ENCODE peak calls at places on chromosome 19, in seven cellular contexts. One of them, this sample, is unnamed.

GRCh38 chr19:55683449-55684261 is 8.6 kb downstream of the EPN1 start:
- DNase-seq in K562: no peak
- DNase-seq in thyroid gland: no peak
- DNase-seq in foreskin fibroblast: no peak
- DNase-seq in hepatocyte: peak
- DNase-seq in CD4-positive, alpha-beta memory T cell: no peak
- DNase-seq in mammary epithelial cell: no peak
- DNase-seq in this sample: peak

GRCh38 chr19:33130433-33130832 is 1.5 kb upstream of the WDR88 start:
- DNase-seq in foreskin fibroblast: no peak
- DNase-seq in K562: no peak
- DNase-seq in mammary epithelial cell: no peak
- DNase-seq in thyroid gland: no peak
- DNase-seq in hepatocyte: no peak
- DNase-seq in CD4-positive, alpha-beta memory T cell: no peak
- DNase-seq in this sample: no peak

GRCh38 chr19:2497186-2497585 is 21.3 kb downstream of the GADD45B start:
- DNase-seq in mammary epithelial cell: no peak
- DNase-seq in K562: no peak
- DNase-seq in thyroid gland: no peak
- DNase-seq in hepatocyte: no peak
- DNase-seq in CD4-positive, alpha-beta memory T cell: no peak
- DNase-seq in foreskin fibroblast: peak
- DNase-seq in this sample: no peak

GRCh38 chr19:43727593-43727853 is 11.6 kb downstream of the IRGC start:
- DNase-seq in CD4-positive, alpha-beta memory T cell: no peak
- DNase-seq in foreskin fibroblast: no peak
- DNase-seq in hepatocyte: no peak
- DNase-seq in mammary epithelial cell: no peak
- DNase-seq in K562: no peak
- DNase-seq in thyroid gland: no peak
- DNase-seq in this sample: no peak

GRCh38 chr19:2743099-2743498 is 3.3 kb upstream of the SLC39A3 start:
- DNase-seq in K562: no peak
- DNase-seq in mammary epithelial cell: no peak
- DNase-seq in hepatocyte: no peak
- DNase-seq in CD4-positive, alpha-beta memory T cell: no peak
- DNase-seq in foreskin fibroblast: no peak
- DNase-seq in thyroid gland: no peak
- DNase-seq in this sample: no peak

GRCh38 chr19:44512326-44513298 is 12.3 kb upstream of the ZNF180 start:
- DNase-seq in CD4-positive, alpha-beta memory T cell: no peak
- DNase-seq in K562: peak
- DNase-seq in hepatocyte: peak
- DNase-seq in mammary epithelial cell: peak
- DNase-seq in foreskin fibroblast: peak
- DNase-seq in thyroid gland: no peak
- DNase-seq in this sample: no peak

GRCh38 chr19:835201-835810 is 5.5 kb upstream of the PRTN3 start:
- DNase-seq in mammary epithelial cell: no peak
- DNase-seq in hepatocyte: peak
- DNase-seq in K562: no peak
- DNase-seq in thyroid gland: no peak
- DNase-seq in foreskin fibroblast: no peak
- DNase-seq in CD4-positive, alpha-beta memory T cell: no peak
- DNase-seq in this sample: no peak

GRCh38 chr19:3443840-3444694 is 36.3 kb downstream of the SMIM24 start:
- DNase-seq in hepatocyte: peak
- DNase-seq in foreskin fibroblast: peak
- DNase-seq in CD4-positive, alpha-beta memory T cell: no peak
- DNase-seq in K562: no peak
- DNase-seq in thyroid gland: no peak
- DNase-seq in mammary epithelial cell: no peak
- DNase-seq in this sample: no peak

GRCh38 chr19:1826557-1827521 is 14.8 kb upstream of the ATP8B3 start:
- DNase-seq in K562: peak
- DNase-seq in foreskin fibroblast: no peak
- DNase-seq in hepatocyte: peak
- DNase-seq in thyroid gland: no peak
- DNase-seq in CD4-positive, alpha-beta memory T cell: no peak
- DNase-seq in mammary epithelial cell: no peak
- DNase-seq in this sample: no peak

GRCh38 chr19:38183227-38183914 is 40.7 kb downstream of the DPF1 start:
- DNase-seq in thyroid gland: no peak
- DNase-seq in hepatocyte: no peak
- DNase-seq in mammary epithelial cell: no peak
- DNase-seq in K562: peak
- DNase-seq in CD4-positive, alpha-beta memory T cell: no peak
- DNase-seq in foreskin fibroblast: peak
- DNase-seq in this sample: no peak

GRCh38 chr19:28244966-28245365 is 968.0 kb downstream of the UQCRFS1 start:
- DNase-seq in foreskin fibroblast: no peak
- DNase-seq in mammary epithelial cell: no peak
- DNase-seq in thyroid gland: no peak
- DNase-seq in K562: no peak
- DNase-seq in hepatocyte: no peak
- DNase-seq in CD4-positive, alpha-beta memory T cell: no peak
- DNase-seq in this sample: no peak

GRCh38 chr19:10316229-10317044 is 622 bp upstream of the FDX2 start:
- DNase-seq in thyroid gland: peak
- DNase-seq in CD4-positive, alpha-beta memory T cell: no peak
- DNase-seq in mammary epithelial cell: no peak
- DNase-seq in hepatocyte: no peak
- DNase-seq in K562: no peak
- DNase-seq in foreskin fibroblast: no peak
- DNase-seq in this sample: no peak

GRCh38 chr19:27822336-27822735 is 1390.6 kb downstream of the UQCRFS1 start:
- DNase-seq in foreskin fibroblast: no peak
- DNase-seq in hepatocyte: no peak
- DNase-seq in CD4-positive, alpha-beta memory T cell: no peak
- DNase-seq in thyroid gland: no peak
- DNase-seq in mammary epithelial cell: no peak
- DNase-seq in K562: no peak
- DNase-seq in this sample: no peak

GRCh38 chr19:54612428-54612827 is 17.9 kb upstream of the LILRB1 start:
- DNase-seq in CD4-positive, alpha-beta memory T cell: no peak
- DNase-seq in thyroid gland: no peak
- DNase-seq in hepatocyte: no peak
- DNase-seq in mammary epithelial cell: no peak
- DNase-seq in K562: no peak
- DNase-seq in foreskin fibroblast: no peak
- DNase-seq in this sample: no peak

DNA sequence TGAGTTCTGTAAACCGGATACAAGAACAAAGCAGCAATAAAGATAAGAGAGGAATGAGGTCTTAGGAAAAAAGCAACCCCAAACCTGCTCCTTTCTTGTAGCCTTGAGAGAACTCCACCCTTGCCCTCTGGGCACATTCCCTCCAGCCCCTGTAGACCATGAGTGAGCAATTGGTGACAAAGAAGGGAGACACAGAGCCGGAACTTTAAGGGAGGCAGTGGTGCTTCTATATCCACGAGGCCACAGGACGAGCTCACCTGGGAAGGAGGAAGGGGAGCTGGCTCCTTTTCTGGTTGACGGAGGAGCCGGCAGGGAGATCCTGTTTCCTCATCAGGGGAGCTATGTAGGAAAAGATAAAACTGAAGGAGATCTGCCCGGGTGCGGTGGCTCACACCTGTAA is 13.0 kb downstream of the BRME1 start:
- DNase-seq in mammary epithelial cell: no peak
- DNase-seq in K562: no peak
- DNase-seq in hepatocyte: no peak
- DNase-seq in foreskin fibroblast: no peak
- DNase-seq in CD4-positive, alpha-beta memory T cell: no peak
- DNase-seq in thyroid gland: no peak
- DNase-seq in this sample: no peak
- H3K4me3 ChIP-seq in mammary epithelial cell: no peak
- H3K4me3 ChIP-seq in K562: no peak
- H3K4me3 ChIP-seq in hepatocyte: no peak
- H3K4me3 ChIP-seq in foreskin fibroblast: no peak
- H3K4me3 ChIP-seq in CD4-positive, alpha-beta memory T cell: no peak
- H3K4me3 ChIP-seq in thyroid gland: no peak
- H3K4me3 ChIP-seq in this sample: no peak

DNA sequence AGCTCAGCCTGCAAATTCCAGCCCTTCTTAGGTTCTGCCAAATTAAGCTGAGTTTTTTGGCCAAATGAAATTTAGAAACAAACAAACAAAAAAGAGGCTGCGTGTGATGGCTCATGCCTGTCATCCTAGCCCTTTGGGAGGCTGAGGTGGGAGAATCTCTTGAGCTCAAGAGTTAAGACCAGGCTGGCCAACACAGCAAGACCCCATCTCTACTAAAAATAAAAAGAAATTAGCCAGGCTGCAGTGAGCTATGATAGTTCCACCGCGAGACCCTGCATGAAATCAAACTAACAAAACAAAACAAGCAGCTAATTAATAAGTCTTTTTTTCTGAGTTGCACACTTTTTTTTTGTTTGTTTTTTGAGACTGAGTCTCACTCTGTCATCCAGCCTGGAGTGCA is 17.9 kb downstream of the NCAN start:
- DNase-seq in CD4-positive, alpha-beta memory T cell: no peak
- DNase-seq in K562: no peak
- DNase-seq in thyroid gland: no peak
- DNase-seq in hepatocyte: no peak
- DNase-seq in mammary epithelial cell: no peak
- DNase-seq in foreskin fibroblast: no peak
- DNase-seq in this sample: no peak
- H3K4me3 ChIP-seq in CD4-positive, alpha-beta memory T cell: no peak
- H3K4me3 ChIP-seq in K562: no peak
- H3K4me3 ChIP-seq in thyroid gland: no peak
- H3K4me3 ChIP-seq in hepatocyte: no peak
- H3K4me3 ChIP-seq in mammary epithelial cell: no peak
- H3K4me3 ChIP-seq in foreskin fibroblast: no peak
- H3K4me3 ChIP-seq in this sample: no peak

GRCh38 chr19:41441321-41441945 is 1.5 kb upstream of the ERICH4 start:
- DNase-seq in mammary epithelial cell: no peak
- DNase-seq in hepatocyte: no peak
- DNase-seq in thyroid gland: no peak
- DNase-seq in foreskin fibroblast: no peak
- DNase-seq in CD4-positive, alpha-beta memory T cell: no peak
- DNase-seq in K562: no peak
- DNase-seq in this sample: no peak

GRCh38 chr19:41439441-41440222 is at the start of gene DMAC2:
- DNase-seq in foreskin fibroblast: peak
- DNase-seq in thyroid gland: peak
- DNase-seq in CD4-positive, alpha-beta memory T cell: peak
- DNase-seq in K562: peak
- DNase-seq in hepatocyte: peak
- DNase-seq in mammary epithelial cell: peak
- DNase-seq in this sample: peak

GRCh38 chr19:41434450-41434849 is 5.3 kb downstream of the DMAC2 start:
- DNase-seq in K562: no peak
- DNase-seq in CD4-positive, alpha-beta memory T cell: no peak
- DNase-seq in thyroid gland: no peak
- DNase-seq in hepatocyte: no peak
- DNase-seq in foreskin fibroblast: no peak
- DNase-seq in mammary epithelial cell: no peak
- DNase-seq in this sample: no peak

GRCh38 chr19:41436664-41436951 is 3.1 kb downstream of the DMAC2 start:
- DNase-seq in foreskin fibroblast: no peak
- DNase-seq in hepatocyte: no peak
- DNase-seq in CD4-positive, alpha-beta memory T cell: no peak
- DNase-seq in mammary epithelial cell: no peak
- DNase-seq in thyroid gland: no peak
- DNase-seq in K562: no peak
- DNase-seq in this sample: no peak

GRCh38 chr19:41437944-41438574 is 1.7 kb downstream of the DMAC2 start:
- DNase-seq in CD4-positive, alpha-beta memory T cell: no peak
- DNase-seq in mammary epithelial cell: no peak
- DNase-seq in hepatocyte: no peak
- DNase-seq in foreskin fibroblast: no peak
- DNase-seq in thyroid gland: no peak
- DNase-seq in K562: no peak
- DNase-seq in this sample: no peak
- H3K4me3 ChIP-seq in CD4-positive, alpha-beta memory T cell: no peak
- H3K4me3 ChIP-seq in mammary epithelial cell: no peak
- H3K4me3 ChIP-seq in hepatocyte: no peak
- H3K4me3 ChIP-seq in foreskin fibroblast: no peak
- H3K4me3 ChIP-seq in thyroid gland: no peak
- H3K4me3 ChIP-seq in K562: no peak
- H3K4me3 ChIP-seq in this sample: no peak

DNA sequence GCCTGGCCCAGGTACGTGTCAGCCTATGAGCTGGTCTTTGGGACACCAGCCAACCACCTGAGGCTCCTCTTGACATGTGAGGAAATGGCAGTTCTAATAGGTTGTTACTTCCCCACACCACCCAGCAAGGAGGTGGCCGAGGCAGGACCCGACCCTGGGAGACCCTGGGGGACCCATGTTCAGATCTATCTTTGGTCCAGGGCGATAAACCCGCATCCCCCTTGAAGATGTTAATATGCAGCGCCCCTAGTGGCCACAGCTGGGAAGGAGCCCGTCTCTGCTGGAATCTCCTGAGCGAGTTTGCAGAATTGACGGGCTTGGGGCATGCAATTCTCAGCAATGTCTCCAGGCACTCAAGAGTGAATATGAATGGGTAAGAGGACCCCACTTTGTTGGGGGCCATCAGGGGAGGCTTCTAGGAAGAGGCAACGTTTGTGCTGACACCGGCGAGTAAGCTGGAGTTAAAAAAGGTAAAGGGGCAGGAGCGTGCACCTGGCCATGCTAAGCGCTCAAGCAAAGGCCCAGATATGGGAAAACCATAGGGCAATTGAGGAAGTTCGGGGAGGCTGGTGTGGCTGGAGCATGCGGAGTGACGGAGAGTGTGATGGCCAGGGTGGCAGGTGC is 1.5 kb upstream of the MYO1F start:
- DNase-seq in hepatocyte: peak
- DNase-seq in CD4-positive, alpha-beta memory T cell: peak
- DNase-seq in K562: peak
- DNase-seq in mammary epithelial cell: peak
- DNase-seq in foreskin fibroblast: peak
- DNase-seq in thyroid gland: peak
- DNase-seq in this sample: peak
- H3K4me3 ChIP-seq in hepatocyte: no peak
- H3K4me3 ChIP-seq in CD4-positive, alpha-beta memory T cell: no peak
- H3K4me3 ChIP-seq in K562: no peak
- H3K4me3 ChIP-seq in mammary epithelial cell: no peak
- H3K4me3 ChIP-seq in foreskin fibroblast: no peak
- H3K4me3 ChIP-seq in thyroid gland: no peak
- H3K4me3 ChIP-seq in this sample: no peak

This sample was measured in stomach.